ENCODE peak calls at places on chromosome 11, in six cellular contexts. G, U, J, Z, P and V are unnamed samples.

GRCh38 chr11:75716659-75717058 is 979 bp upstream of the MOGAT2 start:
- DNase-seq in G (no peak), J (no peak), Z (no peak), P (no peak), U (no peak), V (no peak)

GRCh38 chr11:15605094-15605493 is 490.4 kb downstream of the INSC start:
- DNase-seq in G (peak; percentile 50), U (no peak), P (peak; percentile 26), Z (no peak), J (no peak), V (no peak)

GRCh38 chr11:78535027-78535426 is 39.6 kb downstream of the NARS2 start:
- DNase-seq in G (no peak), J (no peak), Z (peak; percentile 26), P (no peak), U (no peak), V (no peak)

GRCh38 chr11:64150481-64151239 is 15.3 kb downstream of the MACROD1 start:
- DNase-seq in P (peak; percentile 75), J (no peak), U (no peak), Z (no peak), G (peak; percentile 70), V (no peak)

GRCh38 chr11:91981995-91982394 is 242.6 kb upstream of the FAT3 start:
- DNase-seq in U (peak; percentile 87), J (no peak), P (no peak), Z (no peak), G (no peak), V (peak; percentile 72)

GRCh38 chr11:65215441-65216076 is 33.8 kb downstream of the CAPN1 start:
- DNase-seq in J (no peak), P (no peak), Z (no peak), U (no peak), G (peak; percentile 16), V (no peak)

GRCh38 chr11:3130269-3131071 is 34.6 kb downstream of the OSBPL5 start:
- DNase-seq in Z (no peak), G (no peak), J (no peak), P (peak; percentile 16), U (no peak), V (peak; percentile 89)

GRCh38 chr11:62983536-62984199 is 1.1 kb downstream of the SLC22A6 start:
- DNase-seq in G (no peak), P (no peak), U (no peak), Z (no peak), J (no peak), V (no peak)

GRCh38 chr11:125338435-125338834 is 157.6 kb downstream of the FEZ1 start:
- DNase-seq in J (no peak), U (no peak), Z (no peak), P (no peak), G (no peak), V (no peak)

DNA sequence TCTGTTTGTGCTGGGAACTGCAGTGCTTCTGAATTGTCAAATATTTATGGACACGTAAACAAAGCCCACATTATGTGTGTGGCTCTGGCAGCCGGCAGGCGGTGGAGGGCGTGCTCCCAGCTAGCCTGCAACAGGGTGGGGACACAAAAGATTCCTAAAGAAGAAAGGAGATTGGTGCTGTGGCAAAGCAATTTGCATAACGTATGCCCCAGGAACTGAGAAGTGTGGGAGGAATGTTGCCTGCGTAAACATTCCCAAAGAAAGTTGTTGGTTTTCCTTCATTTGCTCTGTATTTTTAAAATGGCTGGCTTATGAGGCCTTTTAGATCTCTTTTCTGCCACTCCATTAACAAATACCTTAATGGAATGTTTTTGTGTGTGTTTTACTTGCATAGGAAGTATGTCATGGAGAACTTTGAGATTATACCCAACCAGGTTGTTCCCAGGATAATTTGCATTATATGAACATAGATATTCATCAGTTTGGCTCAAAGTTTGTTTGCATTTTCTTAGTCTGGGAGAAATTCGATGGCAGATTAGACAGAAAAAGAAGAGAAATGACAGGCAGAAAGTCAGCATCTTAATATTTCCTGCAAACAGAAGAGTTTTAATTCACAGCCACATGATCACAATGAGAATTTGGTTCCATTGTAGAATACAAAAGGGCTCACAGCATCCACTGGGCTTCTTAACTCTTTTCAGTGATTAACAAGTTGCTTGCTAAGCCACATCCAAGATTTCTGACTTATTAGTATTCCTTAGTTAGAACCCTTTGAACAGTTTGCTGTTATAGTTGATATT is 41.8 kb upstream of the DLAT start:
- DNase-seq in G (peak; percentile 71), J (no peak), P (no peak), Z (no peak), U (no peak), V (peak; percentile 78)
- H3K4me3 ChIP-seq in G (peak overlapping the region; percentile 28), J (no peak overlapping the region), P (peak overlapping the region; percentile 18), Z (no peak overlapping the region), U (no peak overlapping the region), V (no peak overlapping the region)

GRCh38 chr11:35265755-35266454 is 126.9 kb downstream of the CD44 start:
- DNase-seq in J (no peak), U (no peak), P (no peak), G (no peak), Z (no peak), V (no peak)
- TF ChIP-seq CTCF in J (no peak), U (no peak), P (no peak), G (no peak), Z (no peak), V (no peak)

GRCh38 chr11:31805037-31805628 is 6.0 kb downstream of the PAX6 start:
- DNase-seq in G (no peak), J (no peak), Z (no peak), P (no peak), U (no peak), V (no peak)
- H3K27me3 ChIP-seq in G (peaks cover 99% of the 10 kb centered on the region), J (peaks cover 52% of the 10 kb centered on the region), Z (peaks cover 15% of the 10 kb centered on the region), P (peaks cover 100% of the 10 kb centered on the region), U (peaks cover 95% of the 10 kb centered on the region), V (peaks cover 85% of the 10 kb centered on the region)

GRCh38 chr11:82757660-82758301 is 24.1 kb upstream of the FAM181B start:
- DNase-seq in U (no peak), J (peak; percentile 38), Z (no peak), G (no peak), P (no peak), V (no peak)

GRCh38 chr11:82754410-82754809 is 20.7 kb upstream of the FAM181B start:
- DNase-seq in G (no peak), Z (no peak), J (no peak), P (no peak), U (no peak), V (no peak)

GRCh38 chr11:82752801-82753200 is 19.1 kb upstream of the FAM181B start:
- DNase-seq in U (no peak), G (no peak), Z (no peak), P (no peak), J (no peak), V (no peak)

GRCh38 chr11:82759649-82760048 is 26.0 kb upstream of the FAM181B start:
- DNase-seq in Z (no peak), P (no peak), U (no peak), J (no peak), G (no peak), V (no peak)

GRCh38 chr11:82756765-82757650 is 23.3 kb upstream of the FAM181B start:
- DNase-seq in Z (no peak), P (no peak), U (no peak), G (no peak), J (peak; percentile 42), V (no peak)
- H3K4me3 ChIP-seq in Z (peak overlapping the region; percentile 7), P (no peak overlapping the region), U (no peak overlapping the region), G (no peak overlapping the region), J (peak overlapping the region; percentile 31), V (no peak overlapping the region)

GRCh38 chr11:116895053-116895757 is 57.8 kb upstream of the APOA1 start:
- DNase-seq in U (no peak), Z (no peak), G (no peak), P (no peak), J (no peak), V (peak; percentile 14)
- TF ChIP-seq CTCF in U (peak; percentile 73), Z (peak; percentile 36), G (peak; percentile 37), P (peak; percentile 62), J (peak; percentile 25), V (peak; percentile 47)

DNA sequence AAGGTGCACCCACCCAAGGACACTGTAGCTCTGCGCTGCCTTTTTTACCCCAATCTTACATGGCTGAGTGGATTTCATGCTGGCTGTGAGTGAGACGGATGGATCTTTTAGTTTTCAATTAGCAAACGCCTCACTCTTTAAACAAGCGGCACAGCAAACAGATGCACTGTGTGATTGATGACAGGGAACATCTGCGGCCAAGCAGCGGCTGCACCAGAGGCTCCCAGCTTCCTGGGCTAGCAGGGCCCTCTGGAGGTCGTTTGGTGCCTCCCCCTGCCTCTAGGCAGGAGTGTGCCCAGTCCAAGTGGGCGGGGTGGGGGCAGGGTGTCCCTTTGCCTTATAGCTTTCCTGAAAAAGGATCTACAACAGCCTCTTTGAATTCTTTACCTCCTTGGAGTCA is 2.1 kb upstream of the DRD2 start:
- DNase-seq in Z (no peak), U (no peak), G (no peak), J (no peak), P (no peak), V (no peak)
- H3K27me3 ChIP-seq in Z (peaks cover 4% of the 10 kb centered on the region), U (peaks cover 29% of the 10 kb centered on the region), G (peaks cover 50% of the 10 kb centered on the region), J (peaks cover 5% of the 10 kb centered on the region), P (peaks cover 98% of the 10 kb centered on the region), V (peaks cover 25% of the 10 kb centered on the region)

DNA sequence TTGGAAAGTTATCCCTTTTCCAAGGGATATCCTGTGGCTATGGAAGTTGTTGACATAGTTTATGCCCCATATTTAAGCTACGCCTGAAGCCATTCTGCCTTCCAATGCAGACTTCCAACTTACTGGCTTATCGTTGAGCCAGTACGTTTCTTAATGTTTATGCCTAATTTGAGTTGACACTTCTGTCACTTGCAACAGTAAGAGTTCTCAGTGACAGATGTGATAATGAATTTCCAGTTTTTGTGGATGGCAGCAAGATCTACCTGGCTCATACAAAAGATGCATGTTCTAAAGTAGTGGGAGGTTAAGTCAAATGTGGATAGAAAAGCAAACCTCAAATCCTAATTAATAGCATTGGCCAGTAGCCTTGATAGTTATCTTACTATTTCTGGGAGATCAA is 133.2 kb upstream of the ANO3 start:
- DNase-seq in G (no peak), P (no peak), Z (no peak), U (no peak), J (no peak), V (no peak)
- H3K4me3 ChIP-seq in G (no peak overlapping the region), P (no peak overlapping the region), Z (no peak overlapping the region), U (no peak overlapping the region), J (no peak overlapping the region), V (no peak overlapping the region)

GRCh38 chr11:123033895-123034294 is 28.0 kb downstream of the HSPA8 start:
- DNase-seq in G (no peak), Z (no peak), J (no peak), U (no peak), P (no peak), V (no peak)
- TF ChIP-seq CTCF in G (no peak), Z (no peak), J (no peak), U (peak; percentile 32), P (peak; percentile 32), V (peak; percentile 20)

GRCh38 chr11:69862797-69863543 is 43.8 kb upstream of the FGF3 start:
- DNase-seq in G (no peak), J (no peak), U (no peak), Z (no peak), P (no peak), V (no peak)
- H3K27me3 ChIP-seq in G (peaks cover 7% of the 10 kb centered on the region), J (peaks cover 98% of the 10 kb centered on the region), U (peaks cover 2% of the 10 kb centered on the region), Z (no peaks in the 10 kb centered on the region), P (peaks cover 96% of the 10 kb centered on the region), V (no peaks in the 10 kb centered on the region)

GRCh38 chr11:637593-638507 is 781 bp downstream of the DRD4 start:
- DNase-seq in Z (no peak), J (no peak), G (no peak), U (no peak), P (no peak), V (no peak)
- H3K4me3 ChIP-seq in Z (no peak overlapping the region), J (no peak overlapping the region), G (peak overlapping the region; percentile 39), U (no peak overlapping the region), P (peak overlapping the region; percentile 51), V (no peak overlapping the region)